ENCODE peak calls at places on chromosomes 4 and X, in four cellular contexts. G is OCI-LY7, J is foreskin fibroblast, V is Right ventricle myocardium superior. Q is an unnamed sample.

GRCh38 chr4:125091031-125091540 is 223.7 kb upstream of the FAT4 start:
- DNase-seq in V (no peak), G (no peak), J (no peak), Q (no peak)

GRCh38 chrX:15472523-15472922 is 20.6 kb downstream of the PIR start:
- DNase-seq in G (no peak), V (no peak), J (no peak), Q (no peak)

GRCh38 chr4:108417923-108418322 is 202.5 kb upstream of the RPL34 start:
- DNase-seq in G (no peak), V (no peak), J (no peak), Q (no peak)

GRCh38 chrX:139881130-139881529 is 51.7 kb downstream of the ATP11C start:
- DNase-seq in G (no peak), J (no peak), V (no peak), Q (no peak)

GRCh38 chr4:1082215-1083182 is 30.9 kb downstream of the RNF212 start:
- DNase-seq in J (peak), V (peak), G (no peak), Q (no peak)

GRCh38 chr4:100082852-100083251 is 107.4 kb downstream of the DDIT4L start:
- DNase-seq in J (no peak), V (no peak), G (no peak), Q (no peak)

GRCh38 chr4:128068927-128069326 is 7.8 kb downstream of the LARP1B start:
- DNase-seq in J (peak), G (peak), V (no peak), Q (no peak)

GRCh38 chr4:8261851-8262535 is 7.6 kb upstream of the HTRA3 start:
- DNase-seq in V (no peak), J (no peak), G (no peak), Q (no peak)

GRCh38 chr4:39353478-39354177 is 12.5 kb downstream of the RFC1 start:
- DNase-seq in V (no peak), J (no peak), G (peak), Q (no peak)

GRCh38 chr4:184510431-184510830 is 36.1 kb upstream of the IRF2 start:
- DNase-seq in J (no peak), V (no peak), G (no peak), Q (no peak)

Q was measured in T-cell.